ENCODE peak calls at places on chromosomes 5 and 9, in ten cellular contexts. O is activated CD4-positive, alpha-beta T cell treated with anti-CD3 and anti-CD28 coated beads, Interleukin-2, amount 10 ng/mL, durations not matched to agents 24 days and 14 days; Z is AG08395; E is mesothelial cell of epicardium; R is fibroblast of the aortic adventitia; H is heart left ventricle; M is trophoblast cell; U is EH; Y is DMS53; B is anterior cingulate cortex. D is an unnamed sample.

GRCh38 chr9:128098936-128099931 is 28.3 kb downstream of the PTGES2 start:
- DNase-seq in O (no peak), Z (peak), E (peak), R (peak), H (no peak), M (peak), U (peak), Y (no peak), B (no peak), D (peak)

GRCh38 chr5:77437194-77437593 is 54.9 kb downstream of the WDR41 start:
- DNase-seq in O (peak), Z (no peak), E (no peak), R (no peak), H (no peak), M (peak), U (no peak), Y (peak), B (no peak), D (no peak)

GRCh38 chr9:7879551-7880245 is 80.1 kb upstream of the DMAC1 start:
- DNase-seq in O (peak), Z (no peak), E (no peak), R (no peak), H (no peak), M (no peak), U (no peak), Y (peak), B (no peak), D (no peak)

GRCh38 chr9:83197611-83198010 is 134.7 kb upstream of the RASEF start:
- DNase-seq in O (no peak), Z (no peak), E (no peak), R (no peak), H (no peak), M (no peak), U (no peak), Y (no peak), B (no peak), D (no peak)

GRCh38 chr9:32350682-32351081 is 33.8 kb upstream of the ACO1 start:
- DNase-seq in O (no peak), Z (no peak), E (no peak), R (peak), H (no peak), M (no peak), U (peak), Y (peak), B (no peak), D (no peak)

GRCh38 chr9:95874989-95875304 is 544 bp upstream of the ERCC6L2 start:
- DNase-seq in O (peak), Z (peak), E (peak), R (no peak), H (peak), M (peak), U (peak), Y (peak), B (no peak), D (peak)

GRCh38 chr5:108521011-108521700 is 139.3 kb upstream of the FBXL17 start:
- DNase-seq in O (no peak), Z (no peak), E (no peak), R (no peak), H (no peak), M (no peak), U (no peak), Y (no peak), B (no peak), D (no peak)

GRCh38 chr9:104993291-104993963 is 65.5 kb upstream of the ABCA1 start:
- DNase-seq in O (no peak), Z (peak), E (peak), R (peak), H (peak), M (peak), U (peak), Y (peak), B (peak), D (peak)

GRCh38 chr9:133286523-133286922 is 11.5 kb upstream of the ABO start:
- DNase-seq in O (no peak), Z (no peak), E (no peak), R (peak), H (no peak), M (no peak), U (no peak), Y (no peak), B (no peak), D (no peak)

GRCh38 chr5:154198611-154199230 is 8.2 kb downstream of the GALNT10 start:
- DNase-seq in O (no peak), Z (peak), E (no peak), R (peak), H (no peak), M (peak), U (peak), Y (peak), B (no peak), D (no peak)

GRCh38 chr5:160158087-160158486 is 38.8 kb upstream of the PWWP2A start:
- DNase-seq in O (no peak), Z (no peak), E (no peak), R (no peak), H (no peak), M (no peak), U (no peak), Y (peak), B (no peak), D (no peak)

GRCh38 chr9:25613709-25614108 is 64.5 kb downstream of the TUSC1 start:
- DNase-seq in O (no peak), Z (no peak), E (no peak), R (no peak), H (no peak), M (no peak), U (no peak), Y (no peak), B (no peak), D (no peak)

GRCh38 chr5:61319388-61320146 is 12.5 kb upstream of the ZSWIM6 start:
- DNase-seq in O (no peak), Z (no peak), E (no peak), R (no peak), H (no peak), M (no peak), U (no peak), Y (no peak), B (no peak), D (peak)

GRCh38 chr5:35012796-35013195 is 35.0 kb downstream of the AGXT2 start:
- DNase-seq in O (no peak), Z (no peak), E (no peak), R (no peak), H (peak), M (no peak), U (no peak), Y (no peak), B (no peak), D (no peak)

GRCh38 chr5:151694035-151694485 is 7.3 kb upstream of the SPARC start:
- DNase-seq in O (no peak), Z (no peak), E (no peak), R (peak), H (no peak), M (no peak), U (peak), Y (no peak), B (no peak), D (peak)

GRCh38 chr5:14168139-14168792 is 25.1 kb downstream of the TRIO start:
- DNase-seq in O (no peak), Z (no peak), E (no peak), R (no peak), H (no peak), M (no peak), U (peak), Y (peak), B (no peak), D (no peak)

GRCh38 chr5:43007246-43007910 is 32.7 kb downstream of the ANXA2R start:
- DNase-seq in O (peak), Z (peak), E (peak), R (peak), H (peak), M (peak), U (peak), Y (peak), B (no peak), D (peak)

GRCh38 chr9:134481762-134482161 is 155.5 kb downstream of the RXRA start:
- DNase-seq in O (no peak), Z (no peak), E (no peak), R (no peak), H (no peak), M (no peak), U (no peak), Y (no peak), B (no peak), D (no peak)

GRCh38 chr9:124386201-124386600 is 29.0 kb downstream of the PSMB7 start:
- DNase-seq in O (no peak), Z (no peak), E (no peak), R (no peak), H (no peak), M (no peak), U (no peak), Y (peak), B (no peak), D (no peak)

D was measured in adrenal gland.